ENCODE peak calls at places on chromosomes 12 and 14, in five cellular contexts. Y, F, T, J and X are unnamed samples.

GRCh38 chr14:93963692-93964091 is 12.7 kb downstream of the ASB2 start:
- DNase-seq in Y (no peak), T (no peak), F (no peak), J (no peak), X (no peak)

GRCh38 chr12:91948504-91948903 is 197.1 kb downstream of the BTG1 start:
- DNase-seq in Y (no peak), T (no peak), J (no peak), F (no peak), X (peak; percentile 5)

GRCh38 chr12:114817491-114818440 is 133.8 kb upstream of the TBX3 start:
- DNase-seq in Y (no peak), F (no peak), J (no peak), T (no peak), X (no peak)

GRCh38 chr14:64811676-64812075 is 68.0 kb downstream of the SPTB start:
- DNase-seq in J (no peak), T (no peak), Y (no peak), F (no peak), X (no peak)

GRCh38 chr12:53659011-53659551 is 16.8 kb downstream of the ATP5MC2 start:
- DNase-seq in J (peak; percentile 84), T (peak; percentile 28), F (peak; percentile 26), Y (no peak), X (no peak)

GRCh38 chr14:34826661-34827060 is 48.5 kb downstream of the BAZ1A start:
- DNase-seq in Y (no peak), F (no peak), J (no peak), T (no peak), X (no peak)

GRCh38 chr12:14185441-14186192 is 179.9 kb upstream of the ATF7IP start:
- DNase-seq in F (peak; percentile 36), Y (no peak), J (peak; percentile 47), T (peak; percentile 48), X (peak; percentile 6)

GRCh38 chr12:3049596-3050314 is 27.4 kb upstream of the TSPAN9 start:
- DNase-seq in Y (no peak), F (no peak), J (no peak), T (no peak), X (no peak)

GRCh38 chr12:118645219-118645618 is 268.9 kb downstream of the SUDS3 start:
- DNase-seq in J (no peak), Y (no peak), T (peak; percentile 34), F (peak; percentile 63), X (no peak)

GRCh38 chr14:44370727-44371126 is 136.4 kb downstream of the FSCB start:
- DNase-seq in Y (no peak), F (no peak), J (no peak), T (no peak), X (no peak)

GRCh38 chr12:124556896-124557501 is 10.4 kb downstream of the NCOR2 start:
- DNase-seq in T (peak; percentile 54), J (no peak), F (no peak), Y (no peak), X (no peak)

GRCh38 chr14:54683882-54684794 is 117.2 kb downstream of the SAMD4A start:
- DNase-seq in T (peak; percentile 35), J (no peak), F (no peak), Y (no peak), X (no peak)

GRCh38 chr12:110885152-110885840 is 35.1 kb downstream of the MYL2 start:
- DNase-seq in Y (no peak), T (no peak), F (no peak), J (no peak), X (no peak)

GRCh38 chr14:58071341-58071740 is 80.7 kb downstream of the ARMH4 start:
- DNase-seq in T (peak; percentile 22), J (no peak), Y (no peak), F (no peak), X (no peak)

GRCh38 chr12:96364092-96364700 is 36.0 kb downstream of the CDK17 start:
- DNase-seq in Y (no peak), T (no peak), F (no peak), J (no peak), X (no peak)

GRCh38 chr12:84811291-84811690 is 101.3 kb downstream of the SLC6A15 start:
- DNase-seq in J (no peak), T (no peak), F (no peak), Y (no peak), X (no peak)

GRCh38 chr12:76085159-76085868 is 829 bp upstream of the NAP1L1 start:
- DNase-seq in J (no peak), F (no peak), Y (peak; percentile 38), T (peak; percentile 34), X (peak; percentile 38)

GRCh38 chr12:117521327-117521726 is 159.9 kb upstream of the NOS1 start:
- DNase-seq in Y (no peak), F (no peak), J (no peak), T (no peak), X (no peak)

GRCh38 chr12:1473418-1473817 is 121.0 kb downstream of the FBXL14 start:
- DNase-seq in T (no peak), J (no peak), F (no peak), Y (no peak), X (no peak)

GRCh38 chr14:100857196-100857922 is 31.4 kb downstream of the MEG3 start:
- DNase-seq in F (no peak), T (no peak), Y (no peak), J (no peak), X (no peak)

GRCh38 chr12:7113389-7113871 is 4.4 kb upstream of the C1RL start:
- DNase-seq in Y (peak; percentile 20), T (no peak), J (no peak), F (peak; percentile 28), X (peak; percentile 35)

GRCh38 chr12:102816816-102817434 is 100.1 kb downstream of the PAH start:
- DNase-seq in T (no peak), J (no peak), F (no peak), Y (no peak), X (no peak)

GRCh38 chr12:53197011-53197640 is 9.9 kb downstream of the ITGB7 start:
- DNase-seq in T (no peak), J (no peak), Y (no peak), F (no peak), X (no peak)

GRCh38 chr12:42166501-42166900 is 21.8 kb upstream of the GXYLT1 start:
- DNase-seq in Y (no peak), T (no peak), J (no peak), F (no peak), X (no peak)